ENCODE peak calls at places on chromosomes 1 and 21, in five cellular contexts. One of them, this sample, is unnamed.

GRCh38 chr1:78277253-78277652 is 213.5 kb upstream of the PTGFR start:
- DNase-seq in Calu3: peak; percentile 7
- DNase-seq in aorta: no peak
- DNase-seq in cardiac fibroblast: peak; percentile 40
- DNase-seq in activated naive CD8-positive, alpha-beta T cell treated with anti-CD3 and anti-CD28 coated beads, Interleukin-2, amount 10 ng/mL, durations not matched to agents 7 days and 5 days: no peak
- DNase-seq in this sample: no peak

GRCh38 chr1:6634278-6635052 is 9.8 kb downstream of the THAP3 start:
- DNase-seq in Calu3: peak; percentile 64
- DNase-seq in aorta: peak; percentile 66
- DNase-seq in cardiac fibroblast: peak; percentile 57
- DNase-seq in activated naive CD8-positive, alpha-beta T cell treated with anti-CD3 and anti-CD28 coated beads, Interleukin-2, amount 10 ng/mL, durations not matched to agents 7 days and 5 days: peak; percentile 52
- DNase-seq in this sample: peak; percentile 2

GRCh38 chr1:116748272-116748671 is 6.0 kb upstream of the CD2 start:
- DNase-seq in Calu3: no peak
- DNase-seq in aorta: no peak
- DNase-seq in cardiac fibroblast: no peak
- DNase-seq in activated naive CD8-positive, alpha-beta T cell treated with anti-CD3 and anti-CD28 coated beads, Interleukin-2, amount 10 ng/mL, durations not matched to agents 7 days and 5 days: no peak
- DNase-seq in this sample: no peak

GRCh38 chr1:92886886-92887419 is 55.1 kb downstream of the RPL5 start:
- DNase-seq in Calu3: peak; percentile 46
- DNase-seq in aorta: no peak
- DNase-seq in cardiac fibroblast: no peak
- DNase-seq in activated naive CD8-positive, alpha-beta T cell treated with anti-CD3 and anti-CD28 coated beads, Interleukin-2, amount 10 ng/mL, durations not matched to agents 7 days and 5 days: no peak
- DNase-seq in this sample: peak; percentile 88

GRCh38 chr1:94954292-94955220 is 27.6 kb upstream of the CNN3 start:
- DNase-seq in Calu3: no peak
- DNase-seq in aorta: no peak
- DNase-seq in cardiac fibroblast: peak; percentile 42
- DNase-seq in activated naive CD8-positive, alpha-beta T cell treated with anti-CD3 and anti-CD28 coated beads, Interleukin-2, amount 10 ng/mL, durations not matched to agents 7 days and 5 days: no peak
- DNase-seq in this sample: no peak

GRCh38 chr1:28955930-28956552 is 41.7 kb downstream of the EPB41 start:
- DNase-seq in Calu3: no peak
- DNase-seq in aorta: no peak
- DNase-seq in cardiac fibroblast: no peak
- DNase-seq in activated naive CD8-positive, alpha-beta T cell treated with anti-CD3 and anti-CD28 coated beads, Interleukin-2, amount 10 ng/mL, durations not matched to agents 7 days and 5 days: no peak
- DNase-seq in this sample: peak; percentile 93

GRCh38 chr1:169024255-169024654 is 82.2 kb upstream of the ATP1B1 start:
- DNase-seq in Calu3: no peak
- DNase-seq in aorta: no peak
- DNase-seq in cardiac fibroblast: no peak
- DNase-seq in activated naive CD8-positive, alpha-beta T cell treated with anti-CD3 and anti-CD28 coated beads, Interleukin-2, amount 10 ng/mL, durations not matched to agents 7 days and 5 days: no peak
- DNase-seq in this sample: no peak

GRCh38 chr1:240284656-240285427 is 193.2 kb downstream of the FMN2 start:
- DNase-seq in Calu3: no peak
- DNase-seq in aorta: no peak
- DNase-seq in cardiac fibroblast: no peak
- DNase-seq in activated naive CD8-positive, alpha-beta T cell treated with anti-CD3 and anti-CD28 coated beads, Interleukin-2, amount 10 ng/mL, durations not matched to agents 7 days and 5 days: no peak
- DNase-seq in this sample: no peak

GRCh38 chr1:169064103-169064502 is 42.4 kb upstream of the ATP1B1 start:
- DNase-seq in Calu3: no peak
- DNase-seq in aorta: no peak
- DNase-seq in cardiac fibroblast: no peak
- DNase-seq in activated naive CD8-positive, alpha-beta T cell treated with anti-CD3 and anti-CD28 coated beads, Interleukin-2, amount 10 ng/mL, durations not matched to agents 7 days and 5 days: no peak
- DNase-seq in this sample: no peak

GRCh38 chr1:10818262-10819197 is 22.1 kb upstream of the CASZ1 start:
- DNase-seq in Calu3: no peak
- DNase-seq in aorta: no peak
- DNase-seq in cardiac fibroblast: no peak
- DNase-seq in activated naive CD8-positive, alpha-beta T cell treated with anti-CD3 and anti-CD28 coated beads, Interleukin-2, amount 10 ng/mL, durations not matched to agents 7 days and 5 days: no peak
- DNase-seq in this sample: peak; percentile 34

GRCh38 chr1:236059011-236059410 is 5.9 kb downstream of the NID1 start:
- DNase-seq in Calu3: no peak
- DNase-seq in aorta: no peak
- DNase-seq in cardiac fibroblast: no peak
- DNase-seq in activated naive CD8-positive, alpha-beta T cell treated with anti-CD3 and anti-CD28 coated beads, Interleukin-2, amount 10 ng/mL, durations not matched to agents 7 days and 5 days: no peak
- DNase-seq in this sample: peak; percentile 38

GRCh38 chr1:37574834-37575479 is 18.2 kb downstream of the DNALI1 start:
- DNase-seq in Calu3: no peak
- DNase-seq in aorta: no peak
- DNase-seq in cardiac fibroblast: peak; percentile 46
- DNase-seq in activated naive CD8-positive, alpha-beta T cell treated with anti-CD3 and anti-CD28 coated beads, Interleukin-2, amount 10 ng/mL, durations not matched to agents 7 days and 5 days: no peak
- DNase-seq in this sample: no peak

GRCh38 chr1:48684381-48684780 is 92.3 kb downstream of the BEND5 start:
- DNase-seq in Calu3: no peak
- DNase-seq in aorta: no peak
- DNase-seq in cardiac fibroblast: no peak
- DNase-seq in activated naive CD8-positive, alpha-beta T cell treated with anti-CD3 and anti-CD28 coated beads, Interleukin-2, amount 10 ng/mL, durations not matched to agents 7 days and 5 days: no peak
- DNase-seq in this sample: no peak

GRCh38 chr1:210222288-210223006 is 10.1 kb upstream of the SERTAD4 start:
- DNase-seq in Calu3: peak; percentile 35
- DNase-seq in aorta: no peak
- DNase-seq in cardiac fibroblast: peak; percentile 35
- DNase-seq in activated naive CD8-positive, alpha-beta T cell treated with anti-CD3 and anti-CD28 coated beads, Interleukin-2, amount 10 ng/mL, durations not matched to agents 7 days and 5 days: no peak
- DNase-seq in this sample: peak; percentile 67

GRCh38 chr21:34807146-34807880 is 138.5 kb downstream of the CLIC6 start:
- DNase-seq in Calu3: peak; percentile 51
- DNase-seq in aorta: peak; percentile 67
- DNase-seq in cardiac fibroblast: peak; percentile 91
- DNase-seq in activated naive CD8-positive, alpha-beta T cell treated with anti-CD3 and anti-CD28 coated beads, Interleukin-2, amount 10 ng/mL, durations not matched to agents 7 days and 5 days: peak; percentile 41
- DNase-seq in this sample: peak; percentile 14

GRCh38 chr1:32533792-32534327 is 5.4 kb upstream of the ZBTB8A start:
- DNase-seq in Calu3: no peak
- DNase-seq in aorta: no peak
- DNase-seq in cardiac fibroblast: no peak
- DNase-seq in activated naive CD8-positive, alpha-beta T cell treated with anti-CD3 and anti-CD28 coated beads, Interleukin-2, amount 10 ng/mL, durations not matched to agents 7 days and 5 days: no peak
- DNase-seq in this sample: no peak

GRCh38 chr21:38948377-38948776 is 142.6 kb downstream of the ETS2 start:
- DNase-seq in Calu3: no peak
- DNase-seq in aorta: no peak
- DNase-seq in cardiac fibroblast: no peak
- DNase-seq in activated naive CD8-positive, alpha-beta T cell treated with anti-CD3 and anti-CD28 coated beads, Interleukin-2, amount 10 ng/mL, durations not matched to agents 7 days and 5 days: no peak
- DNase-seq in this sample: no peak

GRCh38 chr1:201426395-201427310 is 5.1 kb upstream of the TNNI1 start:
- DNase-seq in Calu3: no peak
- DNase-seq in aorta: peak; percentile 35
- DNase-seq in cardiac fibroblast: no peak
- DNase-seq in activated naive CD8-positive, alpha-beta T cell treated with anti-CD3 and anti-CD28 coated beads, Interleukin-2, amount 10 ng/mL, durations not matched to agents 7 days and 5 days: no peak
- DNase-seq in this sample: peak; percentile 42

GRCh38 chr1:153626929-153627796 is at the start of gene S100A13:
- DNase-seq in Calu3: peak; percentile 93
- DNase-seq in aorta: peak; percentile 88
- DNase-seq in cardiac fibroblast: peak; percentile 97
- DNase-seq in activated naive CD8-positive, alpha-beta T cell treated with anti-CD3 and anti-CD28 coated beads, Interleukin-2, amount 10 ng/mL, durations not matched to agents 7 days and 5 days: no peak
- DNase-seq in this sample: peak; percentile 96

GRCh38 chr1:231200417-231201031 is 38.7 kb downstream of the TRIM67 start:
- DNase-seq in Calu3: no peak
- DNase-seq in aorta: no peak
- DNase-seq in cardiac fibroblast: peak; percentile 48
- DNase-seq in activated naive CD8-positive, alpha-beta T cell treated with anti-CD3 and anti-CD28 coated beads, Interleukin-2, amount 10 ng/mL, durations not matched to agents 7 days and 5 days: no peak
- DNase-seq in this sample: no peak

GRCh38 chr1:160129558-160129957 is 14.0 kb downstream of the ATP1A2 start:
- DNase-seq in Calu3: no peak
- DNase-seq in aorta: no peak
- DNase-seq in cardiac fibroblast: no peak
- DNase-seq in activated naive CD8-positive, alpha-beta T cell treated with anti-CD3 and anti-CD28 coated beads, Interleukin-2, amount 10 ng/mL, durations not matched to agents 7 days and 5 days: no peak
- DNase-seq in this sample: no peak

GRCh38 chr1:47675047-47675675 is 237.3 kb downstream of the FOXD2 start:
- DNase-seq in Calu3: no peak
- DNase-seq in aorta: no peak
- DNase-seq in cardiac fibroblast: no peak
- DNase-seq in activated naive CD8-positive, alpha-beta T cell treated with anti-CD3 and anti-CD28 coated beads, Interleukin-2, amount 10 ng/mL, durations not matched to agents 7 days and 5 days: no peak
- DNase-seq in this sample: no peak

GRCh38 chr1:16038620-16038912 is 5.0 kb upstream of the CLCNKB start:
- DNase-seq in Calu3: peak; percentile 46
- DNase-seq in aorta: no peak
- DNase-seq in cardiac fibroblast: no peak
- DNase-seq in activated naive CD8-positive, alpha-beta T cell treated with anti-CD3 and anti-CD28 coated beads, Interleukin-2, amount 10 ng/mL, durations not matched to agents 7 days and 5 days: no peak
- DNase-seq in this sample: no peak

GRCh38 chr1:190320952-190321351 is 156.7 kb downstream of the BRINP3 start:
- DNase-seq in Calu3: peak; percentile 53
- DNase-seq in aorta: no peak
- DNase-seq in cardiac fibroblast: peak; percentile 68
- DNase-seq in activated naive CD8-positive, alpha-beta T cell treated with anti-CD3 and anti-CD28 coated beads, Interleukin-2, amount 10 ng/mL, durations not matched to agents 7 days and 5 days: no peak
- DNase-seq in this sample: peak; percentile 83

GRCh38 chr1:81730881-81731280 is 69.9 kb upstream of the ADGRL2 start:
- DNase-seq in Calu3: peak; percentile 13
- DNase-seq in aorta: no peak
- DNase-seq in cardiac fibroblast: no peak
- DNase-seq in activated naive CD8-positive, alpha-beta T cell treated with anti-CD3 and anti-CD28 coated beads, Interleukin-2, amount 10 ng/mL, durations not matched to agents 7 days and 5 days: no peak
- DNase-seq in this sample: no peak

GRCh38 chr1:110774398-110774797 is 98.5 kb upstream of the CD53 start:
- DNase-seq in Calu3: no peak
- DNase-seq in aorta: no peak
- DNase-seq in cardiac fibroblast: no peak
- DNase-seq in activated naive CD8-positive, alpha-beta T cell treated with anti-CD3 and anti-CD28 coated beads, Interleukin-2, amount 10 ng/mL, durations not matched to agents 7 days and 5 days: no peak
- DNase-seq in this sample: no peak

GRCh38 chr1:7109901-7110300 is 324.6 kb downstream of the CAMTA1 start:
- DNase-seq in Calu3: no peak
- DNase-seq in aorta: no peak
- DNase-seq in cardiac fibroblast: no peak
- DNase-seq in activated naive CD8-positive, alpha-beta T cell treated with anti-CD3 and anti-CD28 coated beads, Interleukin-2, amount 10 ng/mL, durations not matched to agents 7 days and 5 days: no peak
- DNase-seq in this sample: no peak

GRCh38 chr1:43844114-43844513 is 89.5 kb upstream of the ARTN start:
- DNase-seq in Calu3: no peak
- DNase-seq in aorta: no peak
- DNase-seq in cardiac fibroblast: no peak
- DNase-seq in activated naive CD8-positive, alpha-beta T cell treated with anti-CD3 and anti-CD28 coated beads, Interleukin-2, amount 10 ng/mL, durations not matched to agents 7 days and 5 days: no peak
- DNase-seq in this sample: no peak

GRCh38 chr1:44327679-44328491 is 27.2 kb downstream of the ERI3 start:
- DNase-seq in Calu3: peak; percentile 98
- DNase-seq in aorta: peak; percentile 93
- DNase-seq in cardiac fibroblast: peak; percentile 100
- DNase-seq in activated naive CD8-positive, alpha-beta T cell treated with anti-CD3 and anti-CD28 coated beads, Interleukin-2, amount 10 ng/mL, durations not matched to agents 7 days and 5 days: no peak
- DNase-seq in this sample: peak; percentile 97

GRCh38 chr1:180917306-180918065 is 4.8 kb downstream of the KIAA1614 start:
- DNase-seq in Calu3: no peak
- DNase-seq in aorta: peak; percentile 38
- DNase-seq in cardiac fibroblast: peak; percentile 37
- DNase-seq in activated naive CD8-positive, alpha-beta T cell treated with anti-CD3 and anti-CD28 coated beads, Interleukin-2, amount 10 ng/mL, durations not matched to agents 7 days and 5 days: no peak
- DNase-seq in this sample: peak; percentile 37

GRCh38 chr1:6354659-6355317 is 38.8 kb downstream of the ACOT7 start:
- DNase-seq in Calu3: no peak
- DNase-seq in aorta: no peak
- DNase-seq in cardiac fibroblast: no peak
- DNase-seq in activated naive CD8-positive, alpha-beta T cell treated with anti-CD3 and anti-CD28 coated beads, Interleukin-2, amount 10 ng/mL, durations not matched to agents 7 days and 5 days: no peak
- DNase-seq in this sample: no peak

GRCh38 chr1:115134850-115135484 is 45.7 kb upstream of the TSPAN2 start:
- DNase-seq in Calu3: peak; percentile 22
- DNase-seq in aorta: peak; percentile 68
- DNase-seq in cardiac fibroblast: peak; percentile 76
- DNase-seq in activated naive CD8-positive, alpha-beta T cell treated with anti-CD3 and anti-CD28 coated beads, Interleukin-2, amount 10 ng/mL, durations not matched to agents 7 days and 5 days: no peak
- DNase-seq in this sample: no peak

GRCh38 chr1:1777950-1778826 is at the start of gene NADK:
- DNase-seq in Calu3: peak; percentile 78
- DNase-seq in aorta: peak; percentile 68
- DNase-seq in cardiac fibroblast: peak; percentile 63
- DNase-seq in activated naive CD8-positive, alpha-beta T cell treated with anti-CD3 and anti-CD28 coated beads, Interleukin-2, amount 10 ng/mL, durations not matched to agents 7 days and 5 days: peak; percentile 95
- DNase-seq in this sample: peak; percentile 79

GRCh38 chr1:9859252-9860014 is 35.7 kb upstream of the CLSTN1 start:
- DNase-seq in Calu3: no peak
- DNase-seq in aorta: no peak
- DNase-seq in cardiac fibroblast: peak; percentile 51
- DNase-seq in activated naive CD8-positive, alpha-beta T cell treated with anti-CD3 and anti-CD28 coated beads, Interleukin-2, amount 10 ng/mL, durations not matched to agents 7 days and 5 days: no peak
- DNase-seq in this sample: no peak

GRCh38 chr1:203450541-203451149 is 25.0 kb upstream of the PRELP start:
- DNase-seq in Calu3: no peak
- DNase-seq in aorta: no peak
- DNase-seq in cardiac fibroblast: no peak
- DNase-seq in activated naive CD8-positive, alpha-beta T cell treated with anti-CD3 and anti-CD28 coated beads, Interleukin-2, amount 10 ng/mL, durations not matched to agents 7 days and 5 days: no peak
- DNase-seq in this sample: no peak

GRCh38 chr21:25560151-25560783 is 47.0 kb downstream of the MRPL39 start:
- DNase-seq in Calu3: no peak
- DNase-seq in aorta: no peak
- DNase-seq in cardiac fibroblast: peak; percentile 21
- DNase-seq in activated naive CD8-positive, alpha-beta T cell treated with anti-CD3 and anti-CD28 coated beads, Interleukin-2, amount 10 ng/mL, durations not matched to agents 7 days and 5 days: no peak
- DNase-seq in this sample: no peak

GRCh38 chr1:230123280-230124186 is 56.5 kb downstream of the GALNT2 start:
- DNase-seq in Calu3: no peak
- DNase-seq in aorta: no peak
- DNase-seq in cardiac fibroblast: no peak
- DNase-seq in activated naive CD8-positive, alpha-beta T cell treated with anti-CD3 and anti-CD28 coated beads, Interleukin-2, amount 10 ng/mL, durations not matched to agents 7 days and 5 days: no peak
- DNase-seq in this sample: peak; percentile 35

GRCh38 chr1:19208710-19209438 is 1.2 kb downstream of the UBR4 start:
- DNase-seq in Calu3: no peak
- DNase-seq in aorta: no peak
- DNase-seq in cardiac fibroblast: peak; percentile 53
- DNase-seq in activated naive CD8-positive, alpha-beta T cell treated with anti-CD3 and anti-CD28 coated beads, Interleukin-2, amount 10 ng/mL, durations not matched to agents 7 days and 5 days: no peak
- DNase-seq in this sample: no peak

GRCh38 chr1:202702088-202702487 is 8.2 kb downstream of the SYT2 start:
- DNase-seq in Calu3: no peak
- DNase-seq in aorta: no peak
- DNase-seq in cardiac fibroblast: no peak
- DNase-seq in activated naive CD8-positive, alpha-beta T cell treated with anti-CD3 and anti-CD28 coated beads, Interleukin-2, amount 10 ng/mL, durations not matched to agents 7 days and 5 days: no peak
- DNase-seq in this sample: peak; percentile 25

This sample was measured in NCI-H69.